ENCODE peak calls at places on chromosomes 4 and X, in six cellular contexts. One of them, this sample, is unnamed.

GRCh38 chr4:184473265-184473514 is 1.2 kb downstream of the IRF2 start:
- DNase-seq in astrocyte: no peak
- DNase-seq in H1: peak; percentile 55
- DNase-seq in K562: peak; percentile 33
- DNase-seq in MM.1S: no peak
- DNase-seq in GM12878: no peak
- DNase-seq in this sample: no peak

GRCh38 chr4:52600275-52600674 is 58.8 kb downstream of the USP46 start:
- DNase-seq in astrocyte: no peak
- DNase-seq in H1: no peak
- DNase-seq in K562: no peak
- DNase-seq in MM.1S: no peak
- DNase-seq in GM12878: no peak
- DNase-seq in this sample: no peak

GRCh38 chr4:188006285-188006848 is 10.8 kb downstream of the ZFP42 start:
- DNase-seq in astrocyte: no peak
- DNase-seq in H1: no peak
- DNase-seq in K562: no peak
- DNase-seq in MM.1S: no peak
- DNase-seq in GM12878: no peak
- DNase-seq in this sample: no peak

GRCh38 chrX:112341598-112341997 is 259.0 kb upstream of the TRPC5 start:
- DNase-seq in astrocyte: peak; percentile 49
- DNase-seq in H1: no peak
- DNase-seq in K562: no peak
- DNase-seq in MM.1S: no peak
- DNase-seq in GM12878: no peak
- DNase-seq in this sample: no peak

GRCh38 chrX:121389976-121390709 is 342.7 kb downstream of the GLUD2 start:
- DNase-seq in astrocyte: peak; percentile 31
- DNase-seq in H1: no peak
- DNase-seq in K562: no peak
- DNase-seq in MM.1S: no peak
- DNase-seq in GM12878: no peak
- DNase-seq in this sample: peak; percentile 11

GRCh38 chrX:25941087-25941486 is 197.1 kb upstream of the MAGEB18 start:
- DNase-seq in astrocyte: peak; percentile 16
- DNase-seq in H1: no peak
- DNase-seq in K562: no peak
- DNase-seq in MM.1S: no peak
- DNase-seq in GM12878: no peak
- DNase-seq in this sample: no peak

GRCh38 chrX:24332868-24333267 is 19.0 kb upstream of the SUPT20HL2 start:
- DNase-seq in astrocyte: peak; percentile 65
- DNase-seq in H1: no peak
- DNase-seq in K562: no peak
- DNase-seq in MM.1S: no peak
- DNase-seq in GM12878: no peak
- DNase-seq in this sample: no peak

GRCh38 chr4:118848242-118848641 is 12.3 kb upstream of the SEC24D start:
- DNase-seq in astrocyte: no peak
- DNase-seq in H1: no peak
- DNase-seq in K562: no peak
- DNase-seq in MM.1S: no peak
- DNase-seq in GM12878: no peak
- DNase-seq in this sample: no peak

GRCh38 chr4:5478116-5478515 is 230.2 kb downstream of the EVC2 start:
- DNase-seq in astrocyte: no peak
- DNase-seq in H1: no peak
- DNase-seq in K562: no peak
- DNase-seq in MM.1S: no peak
- DNase-seq in GM12878: no peak
- DNase-seq in this sample: no peak

GRCh38 chrX:781216-782211 is 150.9 kb downstream of the SHOX start:
- DNase-seq in astrocyte: no peak
- DNase-seq in H1: no peak
- DNase-seq in K562: no peak
- DNase-seq in MM.1S: no peak
- DNase-seq in GM12878: no peak
- DNase-seq in this sample: no peak

GRCh38 chr4:56861365-56861764 is 39.9 kb upstream of the SPINK2 start:
- DNase-seq in astrocyte: peak; percentile 19
- DNase-seq in H1: no peak
- DNase-seq in K562: no peak
- DNase-seq in MM.1S: no peak
- DNase-seq in GM12878: no peak
- DNase-seq in this sample: no peak

GRCh38 chr4:22237846-22238513 is 277.9 kb downstream of the ADGRA3 start:
- DNase-seq in astrocyte: no peak
- DNase-seq in H1: no peak
- DNase-seq in K562: no peak
- DNase-seq in MM.1S: peak; percentile 71
- DNase-seq in GM12878: no peak
- DNase-seq in this sample: no peak

GRCh38 chrX:105314468-105314867 is 94.0 kb upstream of the TEX13A start:
- DNase-seq in astrocyte: peak; percentile 26
- DNase-seq in H1: no peak
- DNase-seq in K562: no peak
- DNase-seq in MM.1S: no peak
- DNase-seq in GM12878: no peak
- DNase-seq in this sample: no peak

GRCh38 chrX:5431823-5432222 is 796.8 kb downstream of the NLGN4X start:
- DNase-seq in astrocyte: no peak
- DNase-seq in H1: no peak
- DNase-seq in K562: no peak
- DNase-seq in MM.1S: no peak
- DNase-seq in GM12878: no peak
- DNase-seq in this sample: no peak

GRCh38 chr4:53620956-53621355 is 29.7 kb upstream of the LNX1 start:
- DNase-seq in astrocyte: no peak
- DNase-seq in H1: no peak
- DNase-seq in K562: no peak
- DNase-seq in MM.1S: no peak
- DNase-seq in GM12878: no peak
- DNase-seq in this sample: no peak

GRCh38 chr4:138927065-138927464 is 88.5 kb upstream of the NOCT start:
- DNase-seq in astrocyte: peak; percentile 36
- DNase-seq in H1: no peak
- DNase-seq in K562: no peak
- DNase-seq in MM.1S: no peak
- DNase-seq in GM12878: no peak
- DNase-seq in this sample: no peak

GRCh38 chr4:48105230-48105629 is 28.8 kb downstream of the TXK start:
- DNase-seq in astrocyte: no peak
- DNase-seq in H1: no peak
- DNase-seq in K562: no peak
- DNase-seq in MM.1S: no peak
- DNase-seq in GM12878: no peak
- DNase-seq in this sample: no peak

GRCh38 chrX:3326721-3327120 is 19.7 kb downstream of the MXRA5 start:
- DNase-seq in astrocyte: no peak
- DNase-seq in H1: no peak
- DNase-seq in K562: no peak
- DNase-seq in MM.1S: no peak
- DNase-seq in GM12878: no peak
- DNase-seq in this sample: no peak

GRCh38 chr4:39331191-39331590 is 35.0 kb downstream of the RFC1 start:
- DNase-seq in astrocyte: peak; percentile 39
- DNase-seq in H1: no peak
- DNase-seq in K562: no peak
- DNase-seq in MM.1S: no peak
- DNase-seq in GM12878: no peak
- DNase-seq in this sample: no peak

GRCh38 chr4:98996056-98996941 is 778 bp downstream of the METAP1 start:
- DNase-seq in astrocyte: peak; percentile 10
- DNase-seq in H1: no peak
- DNase-seq in K562: peak; percentile 51
- DNase-seq in MM.1S: peak; percentile 38
- DNase-seq in GM12878: no peak
- DNase-seq in this sample: peak; percentile 82

DNA sequence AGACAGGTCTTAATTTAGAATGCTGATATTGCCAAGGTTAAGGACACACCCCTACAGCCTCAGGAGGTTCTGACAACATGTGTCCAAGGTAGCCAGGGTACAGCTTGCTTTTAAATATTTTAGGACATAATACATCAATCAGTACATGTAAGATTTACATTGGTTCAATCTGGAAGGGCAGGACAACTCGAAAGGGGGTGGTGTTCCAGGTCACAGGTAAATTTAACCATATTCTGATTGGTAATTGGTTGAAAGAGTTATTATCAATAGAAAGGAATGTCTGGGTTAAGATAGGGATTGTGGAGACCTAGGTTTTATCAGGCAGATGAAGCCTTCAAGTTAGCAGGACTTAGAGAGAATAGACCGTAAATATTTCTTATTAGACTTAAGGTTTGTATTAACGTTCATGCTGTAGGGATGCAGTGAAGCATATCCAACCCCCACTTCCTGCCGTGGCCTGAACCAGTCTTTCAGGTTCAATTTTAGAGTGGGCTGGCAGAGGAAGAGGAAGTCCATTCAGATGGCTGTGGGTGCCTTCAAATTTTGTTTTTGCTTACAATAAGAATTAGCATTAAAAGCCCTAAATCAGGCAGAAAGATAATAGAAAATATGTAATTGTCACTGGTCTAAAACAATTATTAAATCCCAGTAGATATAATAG is 136.5 kb upstream of the GALNTL6 start:
- DNase-seq in astrocyte: no peak
- DNase-seq in H1: no peak
- DNase-seq in K562: no peak
- DNase-seq in MM.1S: no peak
- DNase-seq in GM12878: peak; percentile 59
- DNase-seq in this sample: no peak
- H3K4me3 ChIP-seq in astrocyte: no peak overlapping the region
- H3K4me3 ChIP-seq in H1: no peak overlapping the region
- H3K4me3 ChIP-seq in K562: no peak overlapping the region
- H3K4me3 ChIP-seq in MM.1S: no peak overlapping the region
- H3K4me3 ChIP-seq in GM12878: no peak overlapping the region
- H3K4me3 ChIP-seq in this sample: no peak overlapping the region

DNA sequence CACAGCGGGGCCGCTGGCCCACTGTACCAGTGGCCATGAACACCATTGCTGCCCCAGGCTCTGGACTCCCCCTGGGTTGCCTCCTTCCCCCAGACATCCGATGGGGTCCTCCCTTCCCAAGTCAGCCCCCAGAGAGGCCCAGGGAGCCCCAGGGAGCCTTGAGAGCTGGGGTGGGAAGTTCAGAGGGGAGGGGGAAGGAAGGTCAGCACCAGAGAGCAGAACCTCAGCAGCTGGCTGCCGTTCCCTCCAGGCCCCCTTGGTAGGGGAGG is 464 bp upstream of the ARHGAP4 start:
- DNase-seq in astrocyte: no peak
- DNase-seq in H1: no peak
- DNase-seq in K562: no peak
- DNase-seq in MM.1S: no peak
- DNase-seq in GM12878: no peak
- DNase-seq in this sample: no peak
- H3K27ac ChIP-seq in astrocyte: no peak overlapping the region
- H3K27ac ChIP-seq in H1: no peak overlapping the region
- H3K27ac ChIP-seq in K562: peak overlapping the region; percentile 98
- H3K27ac ChIP-seq in MM.1S: peak overlapping the region; percentile 98
- H3K27ac ChIP-seq in GM12878: peak overlapping the region; percentile 98
- H3K27ac ChIP-seq in this sample: no peak overlapping the region

GRCh38 chr4:61175495-61175894 is 24.6 kb upstream of the ADGRL3 start:
- DNase-seq in astrocyte: no peak
- DNase-seq in H1: no peak
- DNase-seq in K562: no peak
- DNase-seq in MM.1S: no peak
- DNase-seq in GM12878: no peak
- DNase-seq in this sample: no peak

GRCh38 chr4:61177361-61177760 is 22.8 kb upstream of the ADGRL3 start:
- DNase-seq in astrocyte: no peak
- DNase-seq in H1: no peak
- DNase-seq in K562: no peak
- DNase-seq in MM.1S: no peak
- DNase-seq in GM12878: no peak
- DNase-seq in this sample: no peak

GRCh38 chr4:61173799-61174198 is 26.3 kb upstream of the ADGRL3 start:
- DNase-seq in astrocyte: peak; percentile 2
- DNase-seq in H1: no peak
- DNase-seq in K562: no peak
- DNase-seq in MM.1S: no peak
- DNase-seq in GM12878: no peak
- DNase-seq in this sample: peak; percentile 39
- H3K4me2 ChIP-seq in astrocyte: no peak overlapping the region
- H3K4me2 ChIP-seq in H1: no peak overlapping the region
- H3K4me2 ChIP-seq in K562: no peak overlapping the region
- H3K4me2 ChIP-seq in MM.1S: no peak overlapping the region
- H3K4me2 ChIP-seq in GM12878: no peak overlapping the region
- H3K4me2 ChIP-seq in this sample: no peak overlapping the region

GRCh38 chr4:686371-687040 is 2.4 kb downstream of the SLC49A3 start:
- DNase-seq in astrocyte: no peak
- DNase-seq in H1: no peak
- DNase-seq in K562: no peak
- DNase-seq in MM.1S: no peak
- DNase-seq in GM12878: no peak
- DNase-seq in this sample: no peak

GRCh38 chr4:689498-690122 is 659 bp upstream of the SLC49A3 start:
- DNase-seq in astrocyte: no peak
- DNase-seq in H1: no peak
- DNase-seq in K562: no peak
- DNase-seq in MM.1S: no peak
- DNase-seq in GM12878: no peak
- DNase-seq in this sample: peak; percentile 86

GRCh38 chr4:687048-687974 is 1.6 kb downstream of the SLC49A3 start:
- DNase-seq in astrocyte: peak; percentile 75
- DNase-seq in H1: no peak
- DNase-seq in K562: peak; percentile 97
- DNase-seq in MM.1S: no peak
- DNase-seq in GM12878: no peak
- DNase-seq in this sample: peak; percentile 100

GRCh38 chr4:687975-688694 is 816 bp downstream of the SLC49A3 start:
- DNase-seq in astrocyte: no peak
- DNase-seq in H1: no peak
- DNase-seq in K562: no peak
- DNase-seq in MM.1S: no peak
- DNase-seq in GM12878: no peak
- DNase-seq in this sample: peak; percentile 94

DNA sequence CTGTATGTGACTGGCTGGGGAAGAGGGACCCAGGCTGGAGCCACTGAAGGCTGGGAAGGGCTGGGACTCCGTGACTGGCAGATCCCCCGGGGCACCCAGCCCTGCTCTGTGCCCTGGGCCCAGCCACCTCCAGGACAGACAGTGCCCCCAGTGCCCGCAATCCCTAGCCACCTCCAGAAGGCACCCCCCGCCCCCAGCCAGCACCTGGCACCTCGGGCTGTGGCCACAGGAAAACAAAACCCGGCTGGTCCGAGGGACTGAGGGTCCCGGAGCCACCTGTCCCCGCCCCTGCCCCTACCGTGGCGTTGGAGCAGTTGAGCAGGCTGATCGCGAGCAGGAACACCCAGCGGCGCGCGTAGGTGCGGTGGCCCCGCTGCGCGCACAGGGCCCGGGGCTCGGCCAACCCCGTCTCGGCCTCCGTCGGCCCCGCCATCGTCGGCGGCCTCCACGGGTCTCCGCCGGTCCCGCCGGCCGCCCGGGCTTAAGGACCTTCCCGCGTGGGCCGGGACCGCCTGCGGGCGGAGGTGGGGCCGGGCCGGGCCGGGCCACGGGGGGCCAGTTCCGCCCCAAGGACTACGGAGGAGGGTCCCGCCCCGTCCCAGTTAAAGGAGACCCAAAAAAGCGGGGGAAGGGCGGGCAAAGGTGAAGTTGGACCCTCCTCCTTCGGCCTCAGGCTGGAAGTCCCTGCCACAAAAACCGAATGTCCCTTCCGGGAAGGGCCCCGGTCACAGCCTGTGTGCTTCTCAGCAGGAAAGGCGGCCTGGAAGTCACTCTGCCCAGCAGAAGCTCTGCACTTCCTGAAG is at the start of gene SLC49A3:
- DNase-seq in astrocyte: no peak
- DNase-seq in H1: peak; percentile 77
- DNase-seq in K562: no peak
- DNase-seq in MM.1S: no peak
- DNase-seq in GM12878: no peak
- DNase-seq in this sample: peak; percentile 93
- H3K4me3 ChIP-seq in astrocyte: peak within 1 kb of the TSS; percentile 17
- H3K4me3 ChIP-seq in H1: peak within 1 kb of the TSS; percentile 66
- H3K4me3 ChIP-seq in K562: peak within 1 kb of the TSS; percentile 28
- H3K4me3 ChIP-seq in MM.1S: no peak within 1 kb of the TSS
- H3K4me3 ChIP-seq in GM12878: no peak within 1 kb of the TSS
- H3K4me3 ChIP-seq in this sample: peak within 1 kb of the TSS; percentile 74

This sample was measured in osteoblast.